ENCODE peak calls at places on chromosomes 16 and 17, in five cellular contexts. Y, L, J, V and G are unnamed samples.

GRCh38 chr16:15494231-15494630 is 59.8 kb downstream of the BMERB1 start:
- DNase-seq in Y (peak), L (no peak), J (no peak), V (peak), G (no peak)

GRCh38 chr17:68248199-68248825 is 469 bp downstream of the AMZ2 start:
- DNase-seq in Y (no peak), L (no peak), J (no peak), V (peak), G (no peak)

GRCh38 chr17:30000001-30000754 is 58.7 kb downstream of the EFCAB5 start:
- DNase-seq in Y (no peak), L (no peak), J (no peak), V (peak), G (no peak)

GRCh38 chr16:69939821-69940585 is 11.1 kb upstream of the CLEC18A start:
- DNase-seq in Y (no peak), L (peak), J (no peak), V (no peak), G (no peak)

GRCh38 chr17:56598471-56598870 is 5.0 kb downstream of the NOG start:
- DNase-seq in Y (no peak), L (no peak), J (no peak), V (no peak), G (no peak)

GRCh38 chr17:56690441-56691291 is 97.2 kb downstream of the NOG start:
- DNase-seq in Y (no peak), L (no peak), J (no peak), V (no peak), G (no peak)

GRCh38 chr17:62614142-62614541 is 13.3 kb upstream of the MRC2 start:
- DNase-seq in Y (no peak), L (no peak), J (no peak), V (peak), G (no peak)

GRCh38 chr16:84585886-84586285 is 32.0 kb downstream of the COTL1 start:
- DNase-seq in Y (no peak), L (no peak), J (no peak), V (no peak), G (no peak)

GRCh38 chr17:42651392-42651791 is 7.7 kb upstream of the TUBG2 start:
- DNase-seq in Y (no peak), L (no peak), J (no peak), V (no peak), G (no peak)

GRCh38 chr17:30309591-30309990 is 17.8 kb upstream of the BLMH start:
- DNase-seq in Y (no peak), L (no peak), J (no peak), V (no peak), G (no peak)

GRCh38 chr16:1944612-1945199 is 1.7 kb upstream of the MSRB1 start:
- DNase-seq in Y (no peak), L (no peak), J (no peak), V (no peak), G (peak)

GRCh38 chr16:67714522-67714921 is 4.6 kb downstream of the GFOD2 start:
- DNase-seq in Y (no peak), L (no peak), J (no peak), V (no peak), G (no peak)

GRCh38 chr17:75976175-75976848 is 2.7 kb downstream of the ACOX1 start:
- DNase-seq in Y (no peak), L (no peak), J (no peak), V (no peak), G (no peak)

GRCh38 chr16:67283039-67283825 is 3.9 kb downstream of the PLEKHG4 start:
- DNase-seq in Y (no peak), L (peak), J (no peak), V (no peak), G (no peak)

GRCh38 chr17:37124074-37124824 is 175.5 kb downstream of the AATF start:
- DNase-seq in Y (no peak), L (no peak), J (no peak), V (peak), G (no peak)

GRCh38 chr16:68732068-68732680 is 4.9 kb upstream of the CDH1 start:
- DNase-seq in Y (no peak), L (peak), J (no peak), V (no peak), G (peak)

GRCh38 chr16:73060216-73060615 is 12.3 kb upstream of the ZFHX3 start:
- DNase-seq in Y (no peak), L (no peak), J (no peak), V (peak), G (no peak)

DNA sequence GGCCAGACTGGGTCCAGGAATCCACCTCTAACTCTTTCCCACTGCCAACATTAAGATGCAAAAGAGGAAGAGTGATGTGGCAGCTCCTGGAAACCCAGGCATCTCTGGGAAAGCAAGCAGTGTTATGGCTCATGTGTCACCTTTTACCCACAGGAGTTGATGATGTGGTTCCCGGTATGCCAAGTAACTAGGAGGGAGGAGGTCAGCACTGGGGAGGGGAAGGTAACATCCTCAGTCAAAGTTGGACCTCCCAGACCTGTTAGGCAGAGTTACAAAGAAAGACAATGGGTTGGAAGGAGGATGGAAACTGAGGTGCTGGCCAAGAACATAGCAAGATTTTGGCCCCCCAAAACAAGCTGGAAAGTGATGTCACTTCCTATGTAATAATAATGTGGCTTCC is 11.4 kb downstream of the KRABD2 start:
- DNase-seq in Y (no peak), L (no peak), J (no peak), V (peak), G (no peak)
- H3K27ac ChIP-seq in Y (no peak), L (no peak), J (no peak), V (no peak), G (no peak)

DNA sequence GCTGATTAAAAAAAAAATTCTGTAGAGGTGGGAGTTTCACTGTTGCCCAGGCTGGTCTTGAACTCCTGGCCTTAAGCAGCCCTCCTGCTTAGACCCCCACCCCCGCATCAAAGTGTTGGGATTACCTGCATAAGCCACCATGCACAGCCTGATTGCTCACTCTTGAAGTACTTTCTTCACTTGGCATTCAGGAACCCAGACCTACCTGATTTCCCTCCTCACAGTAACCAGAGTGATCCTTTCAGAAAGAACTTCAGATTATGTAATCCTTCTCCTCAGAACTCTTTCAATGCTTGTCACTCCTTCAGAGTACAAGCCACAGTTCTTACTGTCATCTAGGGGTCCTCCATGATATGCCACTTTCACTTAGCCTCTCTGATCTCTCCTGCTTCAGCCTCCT is 1.4 kb downstream of the EFCAB13 start:
- DNase-seq in Y (no peak), L (no peak), J (no peak), V (no peak), G (no peak)
- H3K4me3 ChIP-seq in Y (no peak), L (no peak), J (peak), V (no peak), G (no peak)

GRCh38 chr17:16241906-16242399 is 24.9 kb downstream of the PIGL start:
- DNase-seq in Y (no peak), L (no peak), J (no peak), V (no peak), G (no peak)
- H3K27ac ChIP-seq in Y (no peak), L (no peak), J (no peak), V (no peak), G (no peak)

GRCh38 chr16:55462241-55462640 is 16.8 kb upstream of the MMP2 start:
- DNase-seq in Y (no peak), L (no peak), J (no peak), V (no peak), G (no peak)

GRCh38 chr16:55466209-55466608 is 12.8 kb upstream of the MMP2 start:
- DNase-seq in Y (no peak), L (no peak), J (no peak), V (no peak), G (no peak)

GRCh38 chr16:55467898-55468297 is 11.1 kb upstream of the MMP2 start:
- DNase-seq in Y (no peak), L (no peak), J (no peak), V (no peak), G (no peak)

GRCh38 chr16:55464375-55464774 is 14.6 kb upstream of the MMP2 start:
- DNase-seq in Y (no peak), L (no peak), J (no peak), V (no peak), G (no peak)

DNA sequence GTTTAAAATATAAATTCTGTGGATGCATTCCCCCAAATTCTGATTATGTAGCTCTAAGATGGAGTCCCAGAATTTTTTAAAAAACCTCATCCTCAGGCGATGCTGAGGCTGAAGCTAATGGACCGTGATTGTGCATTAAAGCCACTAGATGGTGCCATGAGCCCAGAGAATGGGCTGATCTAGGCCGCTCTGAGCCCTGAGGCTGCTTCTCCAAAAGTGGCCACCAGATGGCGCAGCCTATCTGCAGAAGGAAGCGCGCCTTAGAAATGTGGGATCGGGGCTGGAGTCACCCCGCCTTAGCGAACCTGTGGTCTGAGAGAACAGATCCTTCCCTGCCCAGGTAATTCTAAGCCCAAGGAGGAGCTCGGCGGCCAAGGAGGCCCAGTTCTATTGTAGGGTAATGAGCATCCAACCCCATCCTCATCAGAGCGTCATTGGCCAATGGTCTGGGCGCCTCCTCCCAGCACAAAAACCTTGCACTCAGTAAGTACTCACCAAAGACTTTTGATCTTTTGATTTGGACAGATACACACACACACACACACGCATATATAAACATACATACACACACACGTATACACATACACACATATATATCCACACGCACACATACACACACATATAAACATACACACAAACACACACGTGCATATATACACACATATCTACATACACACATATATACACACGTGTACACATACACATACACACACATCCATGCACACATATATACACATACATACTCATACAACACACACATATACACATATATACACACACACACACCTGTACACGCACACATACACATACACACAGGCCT is 13.7 kb upstream of the MMP2 start:
- DNase-seq in Y (peak), L (peak), J (peak), V (peak), G (no peak)
- H3K4me3 ChIP-seq in Y (no peak), L (no peak), J (no peak), V (peak), G (no peak)